ENCODE peak calls at places on chromosomes 2 and 18, in six cellular contexts. X is dorsolateral prefrontal cortex, P is endothelial cell, B is fibroblast of pulmonary artery, V is neural progenitor cell, U is psoas muscle. Q is an unnamed sample.

GRCh38 chr18:77250501-77250925 is 865 bp downstream of the GALR1 start:
- DNase-seq in X (no peak), P (peak), B (no peak), V (peak), U (no peak), Q (no peak)

GRCh38 chr2:50620783-50621182 is 411.1 kb downstream of the NRXN1 start:
- DNase-seq in X (no peak), P (no peak), B (no peak), V (no peak), U (no peak), Q (no peak)

GRCh38 chr18:39624934-39625333 is 2059.3 kb upstream of the CELF4 start:
- DNase-seq in X (no peak), P (no peak), B (peak), V (no peak), U (no peak), Q (no peak)

GRCh38 chr2:197092431-197092830 is 165.9 kb upstream of the PGAP1 start:
- DNase-seq in X (no peak), P (no peak), B (peak), V (no peak), U (no peak), Q (no peak)

GRCh38 chr2:112795720-112796119 is 11.4 kb upstream of the IL1A start:
- DNase-seq in X (no peak), P (no peak), B (no peak), V (no peak), U (no peak), Q (peak)

GRCh38 chr2:102304268-102304667 is 7.1 kb upstream of the IL1RL1 start:
- DNase-seq in X (no peak), P (no peak), B (peak), V (no peak), U (no peak), Q (no peak)

GRCh38 chr2:234839285-234839684 is 112.5 kb upstream of the SH3BP4 start:
- DNase-seq in X (no peak), P (no peak), B (no peak), V (no peak), U (no peak), Q (no peak)

GRCh38 chr2:234243871-234244565 is 193.5 kb downstream of the SPP2 start:
- DNase-seq in X (no peak), P (no peak), B (no peak), V (no peak), U (no peak), Q (no peak)

GRCh38 chr2:219149667-219150066 is 10.9 kb downstream of the NHEJ1 start:
- DNase-seq in X (no peak), P (no peak), B (peak), V (no peak), U (no peak), Q (peak)

GRCh38 chr18:70452501-70452900 is 163.7 kb downstream of the SOCS6 start:
- DNase-seq in X (no peak), P (no peak), B (no peak), V (peak), U (no peak), Q (no peak)

GRCh38 chr18:39946623-39947061 is 2008.4 kb upstream of the PIK3C3 start:
- DNase-seq in X (no peak), P (no peak), B (peak), V (no peak), U (no peak), Q (peak)

GRCh38 chr2:79717364-79718007 is 204.6 kb downstream of the CTNNA2 start:
- DNase-seq in X (no peak), P (no peak), B (peak), V (peak), U (peak), Q (no peak)

GRCh38 chr2:68466361-68466777 is 725 bp downstream of the FBXO48 start:
- DNase-seq in X (no peak), P (no peak), B (peak), V (peak), U (no peak), Q (peak)

GRCh38 chr2:128585706-128586105 is 267.0 kb upstream of the HS6ST1 start:
- DNase-seq in X (no peak), P (no peak), B (peak), V (no peak), U (no peak), Q (no peak)

GRCh38 chr2:119005081-119005480 is 63.1 kb downstream of the MARCO start:
- DNase-seq in X (no peak), P (no peak), B (no peak), V (no peak), U (no peak), Q (no peak)

DNA sequence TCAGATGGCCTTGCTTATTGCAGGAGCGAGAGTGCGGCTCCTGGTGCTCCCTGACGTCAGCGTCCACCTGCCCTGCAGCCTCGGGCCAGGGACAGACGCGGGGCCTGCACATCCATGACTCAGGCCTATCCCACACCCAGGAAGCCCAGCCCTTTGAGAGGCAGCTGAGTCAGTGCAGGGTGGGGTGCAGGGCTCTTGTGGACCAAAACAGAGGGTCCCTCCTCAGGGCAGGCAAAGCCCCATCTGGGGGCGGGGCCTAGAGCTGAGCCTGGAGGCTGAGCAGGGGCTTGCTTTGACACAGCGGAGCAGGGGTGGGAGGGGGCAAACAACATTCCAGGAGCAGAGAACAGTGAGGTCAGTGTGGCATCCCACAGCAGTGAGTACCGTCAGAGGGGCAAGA is 7.7 kb upstream of the ARHGEF4 start:
- DNase-seq in X (no peak), P (no peak), B (no peak), V (peak), U (peak), Q (peak)
- TF ChIP-seq CTCF in X (no peak), P (no peak), B (no peak), V (no peak), U (no peak), Q (no peak)

GRCh38 chr2:215186021-215186420 is 47.6 kb upstream of the ABCA12 start:
- DNase-seq in X (no peak), P (no peak), B (no peak), V (no peak), U (no peak), Q (no peak)

GRCh38 chr2:215188078-215188477 is 49.7 kb upstream of the ABCA12 start:
- DNase-seq in X (no peak), P (no peak), B (peak), V (no peak), U (no peak), Q (no peak)

GRCh38 chr2:215190588-215190987 is 52.2 kb upstream of the ABCA12 start:
- DNase-seq in X (no peak), P (no peak), B (no peak), V (no peak), U (no peak), Q (no peak)

DNA sequence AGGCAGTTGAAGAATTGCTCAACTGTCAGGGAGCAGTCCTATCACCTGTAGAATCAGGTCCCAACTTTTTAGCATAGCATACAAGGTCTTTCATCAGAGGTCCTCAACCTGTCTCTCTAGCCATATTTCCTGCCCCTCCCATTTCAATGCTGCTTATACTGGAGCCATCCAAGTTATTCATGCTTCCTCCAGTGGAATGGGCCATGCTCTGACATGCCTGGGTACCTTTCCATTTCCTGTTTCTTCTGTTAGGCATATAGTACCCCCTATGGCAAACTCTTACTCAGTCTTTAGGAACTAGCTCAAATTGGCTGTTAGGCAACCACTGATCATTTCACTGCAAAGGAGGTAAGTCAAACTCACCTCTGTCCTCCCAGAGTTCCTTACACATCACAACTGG is 51.0 kb upstream of the ABCA12 start:
- DNase-seq in X (no peak), P (no peak), B (no peak), V (no peak), U (no peak), Q (no peak)
- TF ChIP-seq CTCF in X (no peak), P (no peak), B (no peak), V (no peak), U (no peak), Q (no peak)

GRCh38 chr2:240460781-240461431 is 25.4 kb downstream of the GPC1 start:
- DNase-seq in X (peak), P (no peak), B (no peak), V (no peak), U (peak), Q (no peak)
- TF ChIP-seq CTCF in X (no peak), P (no peak), B (no peak), V (peak), U (no peak), Q (no peak)

GRCh38 chr2:55309441-55309840 is 40.4 kb upstream of the MTIF2 start:
- DNase-seq in X (no peak), P (no peak), B (peak), V (no peak), U (no peak), Q (no peak)

GRCh38 chr2:55314985-55315384 is 46.0 kb upstream of the MTIF2 start:
- DNase-seq in X (no peak), P (no peak), B (no peak), V (no peak), U (no peak), Q (no peak)

DNA sequence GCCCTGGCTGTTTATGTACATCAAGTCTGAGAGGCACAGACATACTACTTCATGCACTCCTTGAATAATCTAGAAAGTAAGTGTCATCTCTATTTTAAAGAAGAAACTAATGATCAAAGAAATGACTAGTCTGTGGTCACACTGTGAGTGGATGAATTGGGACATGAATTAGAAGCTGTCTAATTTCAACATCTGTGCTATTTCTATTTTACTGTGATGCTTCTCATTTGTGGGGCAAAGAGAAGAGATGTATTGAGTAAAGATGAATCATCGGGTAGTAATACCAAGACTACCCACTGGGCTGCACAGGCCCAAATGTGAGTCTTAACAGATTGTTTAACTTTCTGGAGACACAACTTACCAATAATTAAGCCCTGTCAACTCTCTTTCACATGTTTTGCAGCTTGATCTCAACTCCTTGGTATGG is 42.4 kb upstream of the MTIF2 start:
- DNase-seq in X (no peak), P (no peak), B (peak), V (no peak), U (no peak), Q (no peak)
- TF ChIP-seq CTCF in X (no peak), P (peak), B (peak), V (no peak), U (peak), Q (peak)

DNA sequence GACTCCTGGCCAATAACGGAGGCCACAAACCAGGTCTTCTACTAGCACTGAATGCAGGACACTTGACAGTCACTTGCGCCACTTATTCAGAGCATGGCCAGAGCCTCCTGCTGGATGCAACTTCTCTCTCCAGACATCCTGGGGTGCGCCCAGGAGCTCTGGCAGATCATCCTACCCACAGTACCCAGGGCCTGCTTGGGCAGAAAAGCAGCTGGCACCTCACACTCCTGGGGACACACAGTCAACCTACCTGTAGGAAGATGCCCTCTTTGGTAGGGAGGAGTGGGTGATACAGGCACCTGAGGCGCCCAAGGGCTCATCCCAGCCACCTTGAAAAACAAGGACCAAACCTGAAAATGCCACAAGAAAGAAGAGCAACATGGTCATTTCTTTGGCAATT is 13.3 kb downstream of the GALNT14 start:
- DNase-seq in X (no peak), P (no peak), B (no peak), V (no peak), U (no peak), Q (no peak)
- TF ChIP-seq CTCF in X (no peak), P (no peak), B (no peak), V (no peak), U (no peak), Q (no peak)

Q was measured in Calu3.